ENCODE peak calls at places on chromosome 19, in four cellular contexts. S is mammary epithelial cell, L is GM23338, J is neural crest cell. D is an unnamed sample.

GRCh38 chr19:6802336-6803035 is 30.0 kb downstream of the VAV1 start:
- DNase-seq in L (peak; percentile 32), J (no peak), S (no peak), D (no peak)

GRCh38 chr19:47230122-47230920 is 678 bp downstream of the BBC3 start:
- DNase-seq in L (peak; percentile 76), J (peak; percentile 67), S (peak; percentile 22), D (no peak)

GRCh38 chr19:13079542-13079986 is 23.1 kb downstream of the LYL1 start:
- DNase-seq in J (no peak), S (no peak), L (no peak), D (no peak)

GRCh38 chr19:31535691-31536460 is 186.6 kb upstream of the TSHZ3 start:
- DNase-seq in L (no peak), S (no peak), J (no peak), D (no peak)

GRCh38 chr19:48556163-48556562 is 4.2 kb downstream of the SULT2B1 start:
- DNase-seq in S (peak; percentile 60), J (no peak), L (peak; percentile 65), D (no peak)

GRCh38 chr19:46383171-46383815 is 30.1 kb downstream of the CCDC8 start:
- DNase-seq in J (no peak), L (no peak), S (no peak), D (peak; percentile 41)

GRCh38 chr19:51572908-51573307 is 1.8 kb downstream of the ZNF175 start:
- DNase-seq in S (peak; percentile 52), J (no peak), L (no peak), D (no peak)

GRCh38 chr19:35491838-35492360 is 1.6 kb upstream of the KRTDAP start:
- DNase-seq in S (no peak), J (no peak), L (no peak), D (no peak)

GRCh38 chr19:4580021-4580901 is 20.8 kb upstream of the SEMA6B start:
- DNase-seq in J (no peak), L (peak; percentile 89), S (no peak), D (no peak)
- TF ChIP-seq CTCF in J (no peak), L (peak; percentile 73), S (no peak), D (peak; percentile 38)

GRCh38 chr19:55419089-55419488 is 11.5 kb upstream of the UBE2S start:
- DNase-seq in J (no peak), S (no peak), L (no peak), D (no peak)

GRCh38 chr19:55419624-55420236 is 12.1 kb upstream of the UBE2S start:
- DNase-seq in J (no peak), S (no peak), L (no peak), D (no peak)

GRCh38 chr19:55423225-55423967 is 15.8 kb upstream of the UBE2S start:
- DNase-seq in J (no peak), S (no peak), L (no peak), D (no peak)

GRCh38 chr19:55418185-55418584 is 10.6 kb upstream of the UBE2S start:
- DNase-seq in S (peak; percentile 69), L (peak; percentile 92), J (peak; percentile 70), D (no peak)
- TF ChIP-seq CTCF in S (peak; percentile 75), L (peak; percentile 94), J (peak; percentile 83), D (peak; percentile 92)

GRCh38 chr19:29779921-29780320 is 31.9 kb upstream of the CCNE1 start:
- DNase-seq in J (no peak), L (peak; percentile 63), S (no peak), D (no peak)
- TF ChIP-seq CTCF in J (no peak), L (peak; percentile 59), S (no peak), D (no peak)

DNA sequence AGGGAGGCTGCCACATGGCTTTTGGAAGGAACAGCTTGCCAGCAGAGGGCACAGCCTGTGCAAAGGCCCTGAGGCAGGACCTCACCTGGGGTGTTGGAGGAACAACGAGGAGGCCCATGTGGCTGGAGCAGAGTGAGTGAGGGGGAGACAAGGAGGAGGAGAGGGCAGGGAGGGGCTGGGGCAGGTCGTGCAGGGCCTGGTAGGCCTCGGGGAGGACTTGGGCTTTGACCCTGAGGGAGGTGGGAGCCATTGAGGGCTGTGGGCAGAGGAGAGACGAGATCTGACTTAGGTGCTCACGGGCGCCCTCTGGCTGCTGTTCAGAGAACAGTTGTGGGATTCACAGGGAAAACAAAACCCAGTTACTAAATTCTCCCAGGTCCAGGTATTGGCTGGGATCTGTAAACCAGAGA is 25.2 kb downstream of the ZNRF4 start:
- DNase-seq in S (no peak), L (peak; percentile 82), J (peak; percentile 59), D (no peak)
- TF ChIP-seq CTCF in S (peak; percentile 43), L (peak; percentile 69), J (peak; percentile 68), D (peak; percentile 77)

GRCh38 chr19:8698433-8699063 is at the start of gene ACTL9:
- DNase-seq in L (no peak), S (no peak), J (no peak), D (no peak)

GRCh38 chr19:8696993-8697392 is 1.6 kb downstream of the ACTL9 start:
- DNase-seq in S (no peak), L (no peak), J (no peak), D (no peak)

GRCh38 chr19:8695911-8696310 is 2.7 kb downstream of the ACTL9 start:
- DNase-seq in J (no peak), L (no peak), S (no peak), D (no peak)

GRCh38 chr19:8699908-8700307 is 1.3 kb upstream of the ACTL9 start:
- DNase-seq in L (no peak), J (no peak), S (no peak), D (no peak)

DNA sequence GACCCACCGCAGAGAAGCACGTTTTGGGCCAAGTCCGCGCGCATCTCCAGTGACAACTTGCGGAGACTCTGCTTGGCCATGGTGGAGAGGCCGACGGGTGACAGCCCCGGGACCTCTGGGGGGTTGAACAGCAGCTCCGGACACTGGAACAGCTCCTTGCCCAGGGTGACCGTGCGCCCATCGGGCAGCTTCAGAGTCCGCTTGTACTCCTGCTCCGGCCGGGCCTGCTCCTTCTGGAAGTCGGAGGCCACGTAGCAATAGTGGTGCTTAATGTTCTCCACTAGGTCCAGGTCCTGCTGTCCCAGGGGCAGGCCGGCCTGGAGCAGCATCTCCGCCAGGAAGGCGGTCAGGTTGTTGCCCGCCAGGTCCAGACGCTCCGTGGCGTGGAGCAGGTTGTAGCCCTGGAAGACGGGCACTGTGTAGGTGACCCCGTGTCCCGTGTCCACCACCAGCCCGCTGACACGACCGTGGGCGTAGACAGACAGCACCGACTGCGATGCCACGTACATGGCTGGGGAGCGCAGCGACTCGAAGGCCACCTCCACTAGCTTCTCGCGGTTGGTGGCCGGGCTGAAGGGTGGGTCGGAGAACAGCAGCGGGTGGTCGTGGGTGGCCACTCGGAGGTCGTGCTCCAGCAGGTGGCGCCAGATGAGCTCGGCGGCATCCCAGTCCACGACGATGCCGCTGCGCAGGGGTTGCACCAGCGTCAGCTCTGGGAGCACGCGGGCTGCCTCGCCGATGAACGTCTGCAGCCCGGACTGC is 743 bp downstream of the ACTL9 start:
- DNase-seq in S (no peak), L (peak; percentile 81), J (peak; percentile 36), D (no peak)
- TF ChIP-seq CTCF in S (no peak), L (peak; percentile 78), J (peak; percentile 35), D (peak; percentile 42)

GRCh38 chr19:30492581-30492980 is 120.4 kb downstream of the ZNF536 start:
- DNase-seq in J (no peak), L (peak; percentile 32), S (no peak), D (no peak)

DNA sequence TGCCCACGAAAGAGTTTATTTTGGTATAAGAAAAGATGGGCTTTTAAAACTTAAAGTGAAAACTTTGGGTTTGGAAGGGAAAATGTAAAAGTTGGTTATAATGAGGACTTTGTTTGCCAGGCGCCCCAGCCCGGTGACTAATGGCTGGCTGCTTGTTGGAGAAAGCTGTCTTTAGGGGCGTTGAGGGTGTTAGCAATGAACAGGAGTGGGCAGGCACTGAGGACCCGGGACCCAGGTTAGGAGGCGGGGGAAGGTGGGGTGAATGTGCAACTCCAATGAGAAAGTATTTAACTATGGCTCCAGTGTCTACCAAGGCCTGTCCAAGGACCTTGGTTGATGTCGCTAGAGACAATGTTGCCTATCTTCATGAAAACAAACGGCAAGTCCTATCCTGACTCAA is 118.6 kb downstream of the ZNF536 start:
- DNase-seq in L (no peak), S (no peak), J (no peak), D (no peak)
- TF ChIP-seq CTCF in L (no peak), S (no peak), J (no peak), D (no peak)

GRCh38 chr19:10207026-10207425 is 12.3 kb upstream of the DNMT1 start:
- DNase-seq in S (no peak), J (no peak), L (no peak), D (no peak)
- TF ChIP-seq CTCF in S (no peak), J (no peak), L (peak; percentile 42), D (no peak)

DNA sequence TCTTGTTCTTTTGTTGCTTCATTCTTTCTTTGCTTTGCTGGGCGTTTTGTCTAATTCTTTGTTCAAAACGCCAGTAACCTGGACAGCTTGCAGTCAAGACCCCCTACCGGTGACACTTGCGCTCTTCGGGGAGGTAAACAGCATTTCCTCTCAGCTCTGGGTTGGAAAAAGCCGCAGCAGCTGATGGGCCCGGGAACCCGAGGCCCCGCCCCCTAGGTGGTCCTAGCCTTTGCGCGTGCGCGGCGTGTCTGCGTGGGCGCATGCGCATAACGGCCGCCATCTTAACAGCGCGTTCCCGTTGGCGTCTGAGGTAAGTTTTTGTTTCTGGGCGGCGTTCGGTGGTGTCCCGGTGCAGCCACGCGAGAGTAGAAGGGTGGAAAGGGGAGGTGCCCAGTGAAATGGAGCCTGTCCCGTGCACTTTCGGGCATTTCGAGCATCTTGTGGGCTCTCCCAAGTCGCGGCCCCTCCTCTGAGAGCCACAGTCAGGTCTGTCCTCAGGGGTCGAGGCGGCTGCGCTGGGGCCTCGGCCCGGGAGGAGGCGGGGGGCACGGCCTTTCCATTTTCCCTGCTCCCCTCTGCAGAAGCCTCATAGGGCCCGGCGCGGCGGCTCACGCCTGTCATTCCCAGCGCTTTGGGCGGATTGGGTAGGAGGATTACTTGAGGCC is at the start of gene ZNF559:
- DNase-seq in L (peak; percentile 96), J (peak; percentile 96), S (peak; percentile 94), D (peak; percentile 95)
- TF ChIP-seq CTCF in L (peak; percentile 23), J (peak; percentile 67), S (no peak), D (peak; percentile 63)

DNA sequence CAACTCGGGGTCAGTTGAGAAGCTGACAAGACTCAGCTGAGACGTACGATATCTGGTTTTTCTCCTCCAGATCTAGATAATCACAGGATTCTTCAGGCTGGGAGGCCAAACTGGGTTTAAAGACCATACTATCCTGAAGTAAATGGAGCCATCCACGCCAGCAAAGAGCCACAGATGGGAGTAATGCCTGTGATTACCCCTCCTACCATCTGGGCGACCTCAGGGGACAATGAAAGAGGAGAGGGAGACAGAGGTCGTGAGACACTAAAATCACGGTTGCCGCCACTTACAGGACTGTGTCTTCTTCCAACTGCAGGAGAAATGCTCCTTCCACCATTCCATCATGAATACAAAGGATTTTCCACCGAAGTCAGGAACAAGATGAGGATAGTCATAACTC is 3.1 kb upstream of the NLRP13 start:
- DNase-seq in L (no peak), S (no peak), J (no peak), D (no peak)
- TF ChIP-seq CTCF in L (no peak), S (no peak), J (no peak), D (no peak)

DNA sequence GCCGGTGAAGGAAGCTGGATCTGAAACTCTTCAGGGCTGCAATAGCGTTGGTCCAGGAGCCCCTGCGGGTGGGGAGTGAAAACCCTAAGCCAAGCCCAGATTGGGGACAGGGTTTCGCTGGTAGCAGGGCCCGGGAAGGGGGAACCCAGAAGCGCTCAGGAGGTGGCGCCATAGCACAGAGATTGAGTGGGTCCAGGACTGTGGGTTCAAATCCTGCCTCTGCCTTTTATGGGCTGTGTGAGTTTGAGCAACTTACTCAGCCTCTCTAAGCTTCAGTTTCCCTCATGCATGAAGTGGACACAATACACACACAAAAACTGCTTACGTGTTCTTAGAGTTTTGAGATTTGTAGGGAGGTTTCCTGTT is 8.3 kb upstream of the SYCN start:
- DNase-seq in J (peak; percentile 18), L (peak; percentile 88), S (no peak), D (no peak)
- TF ChIP-seq CTCF in J (peak; percentile 47), L (peak; percentile 89), S (no peak), D (peak; percentile 66)